ENCODE peak calls at places on chromosomes 3 and 15, in five cellular contexts. Y is H9, O is mesenchymal stem cell, J is H1, P is trophoblast cell. S is an unnamed sample.
A peak's percentile ranks its signal among the peaks of the same experiment; 100 is the strongest.

GRCh38 chr3:111751961-111752360 is 107.1 kb upstream of the PHLDB2 start:
- DNase-seq in Y (no peak), O (peak; percentile 91), J (no peak), P (no peak), S (no peak)

GRCh38 chr3:160691151-160691550 is 14.2 kb downstream of the ARL14 start:
- DNase-seq in Y (no peak), O (no peak), J (no peak), P (peak; percentile 59), S (no peak)

GRCh38 chr3:13616359-13616758 is 67.4 kb downstream of the FBLN2 start:
- DNase-seq in Y (no peak), O (no peak), J (no peak), P (no peak), S (no peak)

GRCh38 chr3:178777718-178778411 is 241.6 kb downstream of the KCNMB2 start:
- DNase-seq in Y (no peak), O (peak; percentile 67), J (no peak), P (no peak), S (no peak)

GRCh38 chr15:41656188-41656587 is 4.0 kb upstream of the MGA start:
- DNase-seq in Y (no peak), O (peak; percentile 68), J (no peak), P (no peak), S (no peak)

GRCh38 chr3:189419683-189420082 is 211.5 kb upstream of the TP63 start:
- DNase-seq in Y (no peak), O (no peak), J (no peak), P (no peak), S (no peak)

GRCh38 chr15:77650285-77650684 is 17.6 kb upstream of the LINGO1 start:
- DNase-seq in Y (peak; percentile 84), O (no peak), J (no peak), P (no peak), S (peak; percentile 49)

GRCh38 chr3:30266536-30266935 is 339.9 kb upstream of the TGFBR2 start:
- DNase-seq in Y (no peak), O (peak; percentile 85), J (no peak), P (no peak), S (no peak)

GRCh38 chr3:97658670-97659285 is 105.8 kb upstream of the ARL6 start:
- DNase-seq in Y (no peak), O (peak; percentile 16), J (no peak), P (no peak), S (peak; percentile 14)

GRCh38 chr3:57659810-57660439 is 33.0 kb downstream of the DENND6A start:
- DNase-seq in Y (no peak), O (no peak), J (no peak), P (no peak), S (no peak)

GRCh38 chr3:105466495-105467080 is 99.9 kb downstream of the ALCAM start:
- DNase-seq in Y (no peak), O (no peak), J (no peak), P (no peak), S (no peak)

GRCh38 chr15:42070966-42071350 is 23.4 kb downstream of the PLA2G4D start:
- DNase-seq in Y (no peak), O (no peak), J (no peak), P (no peak), S (no peak)

GRCh38 chr3:12139111-12139511 is 19.6 kb downstream of the TIMP4 start:
- DNase-seq in Y (peak; percentile 57), O (peak; percentile 73), J (peak; percentile 23), P (peak; percentile 28), S (peak; percentile 36)

GRCh38 chr15:61030451-61030850 is 198.7 kb downstream of the RORA start:
- DNase-seq in Y (no peak), O (no peak), J (no peak), P (no peak), S (no peak)

GRCh38 chr15:25508369-25509002 is 69.7 kb upstream of the UBE3A start:
- DNase-seq in Y (no peak), O (peak; percentile 1), J (no peak), P (no peak), S (peak; percentile 41)

GRCh38 chr3:97932387-97932801 is 39.8 kb downstream of the RIOX2 start:
- DNase-seq in Y (no peak), O (peak; percentile 4), J (no peak), P (no peak), S (no peak)

GRCh38 chr15:39706252-39706651 is 76.4 kb downstream of the FSIP1 start:
- DNase-seq in Y (no peak), O (no peak), J (no peak), P (no peak), S (no peak)

GRCh38 chr15:34209421-34210282 is at the start of gene KATNBL1:
- DNase-seq in Y (peak; percentile 95), O (peak; percentile 93), J (peak; percentile 84), P (peak; percentile 96), S (peak; percentile 96)

GRCh38 chr3:22977042-22977441 is 226.1 kb upstream of the UBE2E2 start:
- DNase-seq in Y (no peak), O (no peak), J (no peak), P (no peak), S (no peak)

GRCh38 chr3:8847317-8847716 is 77.9 kb upstream of the OXTR start:
- DNase-seq in Y (no peak), O (no peak), J (no peak), P (no peak), S (no peak)

GRCh38 chr3:42600958-42601675 is 631 bp downstream of the NKTR start:
- DNase-seq in Y (peak; percentile 75), O (peak; percentile 79), J (peak; percentile 39), P (peak; percentile 24), S (no peak)

GRCh38 chr15:74334127-74334526 is 33.3 kb downstream of the CYP11A1 start:
- DNase-seq in Y (no peak), O (no peak), J (no peak), P (no peak), S (no peak)

GRCh38 chr3:97831140-97831539 is 9.3 kb downstream of the CRYBG3 start:
- DNase-seq in Y (no peak), O (no peak), J (no peak), P (no peak), S (no peak)

GRCh38 chr3:192062186-192062585 is 601.2 kb downstream of the PYDC2 start:
- DNase-seq in Y (no peak), O (no peak), J (no peak), P (no peak), S (no peak)

GRCh38 chr3:131444180-131444579 is 58.6 kb downstream of the MRPL3 start:
- DNase-seq in Y (no peak), O (no peak), J (no peak), P (no peak), S (no peak)

GRCh38 chr15:22989576-22990477 is 9.7 kb upstream of the CYFIP1 start:
- DNase-seq in Y (no peak), O (no peak), J (no peak), P (peak; percentile 91), S (no peak)

GRCh38 chr3:184873136-184873535 is 61.2 kb downstream of the VPS8 start:
- DNase-seq in Y (no peak), O (no peak), J (no peak), P (no peak), S (no peak)

GRCh38 chr3:187368765-187369450 is 723 bp downstream of the RTP4 start:
- DNase-seq in Y (no peak), O (no peak), J (no peak), P (no peak), S (no peak)

GRCh38 chr3:12974819-12975218 is 98.4 kb downstream of the IQSEC1 start:
- DNase-seq in Y (no peak), O (no peak), J (no peak), P (no peak), S (no peak)

GRCh38 chr3:127141921-127142730 is 50.8 kb upstream of the PRR23E start:
- DNase-seq in Y (no peak), O (no peak), J (no peak), P (no peak), S (no peak)

GRCh38 chr3:88725440-88725839 is 382.0 kb upstream of the EPHA3 start:
- DNase-seq in Y (no peak), O (no peak), J (no peak), P (no peak), S (no peak)

GRCh38 chr15:47484119-47484518 is 233.2 kb upstream of the SEMA6D start:
- DNase-seq in Y (no peak), O (peak; percentile 7), J (no peak), P (no peak), S (no peak)

GRCh38 chr15:82307714-82308081 is 41.6 kb downstream of the GOLGA6L10 start:
- DNase-seq in Y (peak; percentile 9), O (no peak), J (no peak), P (no peak), S (no peak)

GRCh38 chr15:90872481-90873184 is 4.2 kb downstream of the FURIN start:
- DNase-seq in Y (peak; percentile 30), O (peak; percentile 90), J (no peak), P (no peak), S (no peak)

GRCh38 chr15:40093224-40093842 is 15.3 kb downstream of the BMF start:
- DNase-seq in Y (no peak), O (peak; percentile 86), J (no peak), P (peak; percentile 97), S (no peak)

DNA sequence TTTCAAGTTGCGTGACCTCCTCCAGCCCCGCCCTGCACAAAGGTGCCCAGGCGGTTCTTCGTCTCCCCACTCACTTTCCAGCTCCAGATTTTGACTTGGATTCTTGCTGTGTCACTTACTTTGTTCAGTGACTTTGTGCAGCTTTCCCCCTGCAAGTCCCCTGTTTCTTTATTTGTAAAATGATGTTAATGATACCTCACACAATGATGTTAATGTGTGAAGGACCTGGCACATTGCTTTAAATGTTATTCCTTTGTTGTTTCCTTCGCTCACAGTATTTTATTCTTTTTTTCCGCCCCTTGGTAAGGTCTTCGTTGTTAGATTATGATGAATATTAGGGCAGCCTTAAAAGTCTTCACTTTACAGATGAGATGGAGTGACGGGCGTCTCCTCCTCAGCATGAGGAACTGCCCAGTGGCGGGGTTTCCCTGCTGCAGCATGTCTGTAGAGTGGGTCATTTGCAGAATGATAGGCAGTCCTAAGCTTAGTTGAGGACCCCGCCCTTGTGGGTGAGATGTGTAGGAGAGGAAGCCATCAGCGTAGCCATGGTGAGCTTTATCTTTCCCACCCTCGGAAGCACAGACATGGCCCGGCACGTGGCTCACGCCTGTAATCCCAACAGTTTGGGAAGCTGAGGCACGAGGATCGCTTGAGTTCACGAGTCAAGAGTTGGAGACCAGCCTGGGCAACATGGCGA is 728 bp downstream of the NIT2 start:
- DNase-seq in Y (peak; percentile 41), O (peak; percentile 18), J (no peak), P (no peak), S (no peak)
- H2BK120ac ChIP-seq in Y (peak overlapping the region; percentile 7), O (no peak overlapping the region), J (no peak overlapping the region), P (peak overlapping the region; percentile 53), S (no peak overlapping the region)

DNA sequence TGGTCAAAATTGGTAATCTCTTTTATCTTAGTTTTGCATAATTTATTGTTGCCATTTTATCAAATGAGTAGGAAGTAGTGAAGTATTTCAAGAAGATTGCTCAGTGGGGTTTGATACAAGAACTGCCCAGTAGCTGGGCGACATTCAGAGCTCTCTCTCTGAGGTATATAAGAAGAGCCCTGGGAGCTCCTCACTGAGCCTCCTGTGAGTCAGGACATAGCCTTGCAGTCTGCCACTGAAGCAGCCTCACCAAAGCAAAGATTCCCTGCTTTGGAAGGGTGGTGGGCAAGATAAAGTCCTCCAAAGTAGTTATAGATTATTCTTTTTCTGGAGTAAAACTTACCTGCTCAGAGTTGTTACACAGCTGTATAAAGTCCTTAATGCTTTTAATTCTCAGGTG is 26.1 kb downstream of the SKIL start:
- DNase-seq in Y (no peak), O (peak; percentile 42), J (no peak), P (no peak), S (no peak)
- H2BK12ac ChIP-seq in Y (no peak overlapping the region), O (no peak overlapping the region), J (no peak overlapping the region), P (no peak overlapping the region), S (no peak overlapping the region)

GRCh38 chr3:139466369-139466768 is 9.9 kb downstream of the RBP2 start:
- DNase-seq in Y (no peak), O (no peak), J (no peak), P (no peak), S (no peak)
- H2BK120ac ChIP-seq in Y (no peak overlapping the region), O (no peak overlapping the region), J (no peak overlapping the region), P (no peak overlapping the region), S (no peak overlapping the region)

GRCh38 chr3:55929154-55929869 is 442.2 kb upstream of the WNT5A start:
- DNase-seq in Y (no peak), O (no peak), J (no peak), P (no peak), S (no peak)
- H2BK12ac ChIP-seq in Y (no peak overlapping the region), O (no peak overlapping the region), J (no peak overlapping the region), P (no peak overlapping the region), S (no peak overlapping the region)